ENCODE peak calls at places on chromosomes 12 and 14, in six cellular contexts. I, M, D, G, F and A are unnamed samples.

GRCh38 chr12:77064891-77065360 is 443 bp downstream of the E2F7 start:
- DNase-seq in I (peak), M (peak), D (no peak), G (no peak), F (no peak), A (no peak)

GRCh38 chr12:80059875-80060274 is 39.5 kb upstream of the OTOGL start:
- DNase-seq in I (no peak), M (no peak), D (no peak), G (no peak), F (no peak), A (no peak)

GRCh38 chr12:26251600-26251999 is 56.2 kb downstream of the SSPN start:
- DNase-seq in I (no peak), M (no peak), D (no peak), G (no peak), F (no peak), A (no peak)

GRCh38 chr12:123431951-123432886 is 4.3 kb downstream of the RILPL2 start:
- DNase-seq in I (no peak), M (no peak), D (peak), G (no peak), F (peak), A (no peak)

GRCh38 chr14:90456551-90456950 is 59.7 kb downstream of the CALM1 start:
- DNase-seq in I (no peak), M (no peak), D (no peak), G (no peak), F (no peak), A (no peak)

GRCh38 chr12:67434653-67435375 is 165.7 kb downstream of the CAND1 start:
- DNase-seq in I (peak), M (no peak), D (no peak), G (no peak), F (no peak), A (no peak)

GRCh38 chr12:13189254-13189653 is 7.3 kb upstream of the EMP1 start:
- DNase-seq in I (no peak), M (no peak), D (no peak), G (no peak), F (no peak), A (no peak)

GRCh38 chr14:23296012-23296777 is 6.5 kb downstream of the PPP1R3E start:
- DNase-seq in I (no peak), M (no peak), D (no peak), G (no peak), F (no peak), A (no peak)

GRCh38 chr14:72678360-72678759 is 215.5 kb downstream of the DPF3 start:
- DNase-seq in I (no peak), M (no peak), D (no peak), G (no peak), F (no peak), A (no peak)

GRCh38 chr12:120639771-120640721 is at the start of gene CABP1:
- DNase-seq in I (peak), M (no peak), D (peak), G (no peak), F (peak), A (no peak)

GRCh38 chr12:110279976-110280783 is 867 bp upstream of the ATP2A2 start:
- DNase-seq in I (peak), M (peak), D (peak), G (peak), F (peak), A (peak)

GRCh38 chr14:57526942-57527341 is 33.3 kb upstream of the CCDC198 start:
- DNase-seq in I (no peak), M (no peak), D (no peak), G (no peak), F (no peak), A (no peak)

DNA sequence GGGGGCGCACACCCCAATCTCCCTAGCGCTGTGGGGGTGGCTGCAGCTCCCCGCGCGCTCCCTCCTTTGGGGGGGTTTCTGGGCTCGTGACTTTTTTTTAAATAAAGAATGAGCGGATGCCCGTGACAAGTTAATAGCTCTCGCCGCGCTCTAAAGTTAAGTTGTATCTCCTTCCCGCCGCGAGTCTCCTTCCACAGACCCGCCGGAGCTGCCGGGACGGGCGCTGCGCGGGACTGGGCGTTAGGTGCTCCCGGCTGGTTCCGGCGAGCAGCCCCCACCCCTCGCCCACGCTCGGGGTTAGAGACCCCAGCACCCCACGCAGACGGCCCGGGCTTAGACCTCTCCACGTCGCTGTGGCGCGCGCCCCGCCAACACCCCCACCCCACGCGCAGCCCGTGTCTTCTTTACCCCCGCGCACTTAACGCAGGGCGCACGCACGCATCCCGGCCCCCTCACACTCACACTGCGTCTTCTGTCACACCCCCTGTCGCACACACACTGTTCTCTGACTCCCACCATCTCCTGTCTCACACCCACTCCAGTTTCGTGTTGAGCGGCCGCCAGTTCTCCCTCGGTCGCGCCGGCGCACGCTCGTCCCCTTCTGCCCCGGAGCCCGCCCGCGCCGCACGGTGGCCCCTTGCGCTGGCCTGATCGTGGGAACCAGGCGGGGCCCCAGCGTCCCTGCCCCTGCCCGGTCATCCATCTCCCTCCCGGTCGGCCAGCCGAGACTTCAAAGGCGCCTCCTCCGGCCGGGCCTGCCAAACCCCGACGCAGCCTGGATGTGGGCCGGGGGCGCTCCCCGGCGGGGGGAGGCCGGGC is 82.4 kb upstream of the HMGA2 start:
- DNase-seq in I (peak), M (no peak), D (no peak), G (no peak), F (no peak), A (no peak)
- TF ChIP-seq EP300 in I (no peak), M (no peak), D (no peak), G (no peak), F (no peak), A (no peak)

GRCh38 chr14:73792476-73792875 is 59.2 kb upstream of the PTGR2 start:
- DNase-seq in I (no peak), M (no peak), D (no peak), G (no peak), F (peak), A (peak)

GRCh38 chr14:73787760-73788508 is 63.7 kb upstream of the PTGR2 start:
- DNase-seq in I (no peak), M (peak), D (no peak), G (no peak), F (no peak), A (no peak)

GRCh38 chr14:73788871-73789590 is 62.6 kb upstream of the PTGR2 start:
- DNase-seq in I (no peak), M (peak), D (no peak), G (no peak), F (peak), A (no peak)

GRCh38 chr14:73786942-73787759 is 64.5 kb upstream of the PTGR2 start:
- DNase-seq in I (no peak), M (peak), D (peak), G (no peak), F (peak), A (no peak)

GRCh38 chr14:73789996-73790581 is 61.5 kb upstream of the PTGR2 start:
- DNase-seq in I (no peak), M (peak), D (no peak), G (no peak), F (peak), A (peak)
- TF ChIP-seq EP300 in I (no peak), M (peak), D (peak), G (peak), F (peak), A (peak)

GRCh38 chr12:53675701-53676607 is at the start of gene ATP5MC2:
- DNase-seq in I (peak), M (peak), D (peak), G (peak), F (peak), A (peak)
- TF ChIP-seq EP300 in I (no peak), M (peak), D (no peak), G (no peak), F (no peak), A (peak)

DNA sequence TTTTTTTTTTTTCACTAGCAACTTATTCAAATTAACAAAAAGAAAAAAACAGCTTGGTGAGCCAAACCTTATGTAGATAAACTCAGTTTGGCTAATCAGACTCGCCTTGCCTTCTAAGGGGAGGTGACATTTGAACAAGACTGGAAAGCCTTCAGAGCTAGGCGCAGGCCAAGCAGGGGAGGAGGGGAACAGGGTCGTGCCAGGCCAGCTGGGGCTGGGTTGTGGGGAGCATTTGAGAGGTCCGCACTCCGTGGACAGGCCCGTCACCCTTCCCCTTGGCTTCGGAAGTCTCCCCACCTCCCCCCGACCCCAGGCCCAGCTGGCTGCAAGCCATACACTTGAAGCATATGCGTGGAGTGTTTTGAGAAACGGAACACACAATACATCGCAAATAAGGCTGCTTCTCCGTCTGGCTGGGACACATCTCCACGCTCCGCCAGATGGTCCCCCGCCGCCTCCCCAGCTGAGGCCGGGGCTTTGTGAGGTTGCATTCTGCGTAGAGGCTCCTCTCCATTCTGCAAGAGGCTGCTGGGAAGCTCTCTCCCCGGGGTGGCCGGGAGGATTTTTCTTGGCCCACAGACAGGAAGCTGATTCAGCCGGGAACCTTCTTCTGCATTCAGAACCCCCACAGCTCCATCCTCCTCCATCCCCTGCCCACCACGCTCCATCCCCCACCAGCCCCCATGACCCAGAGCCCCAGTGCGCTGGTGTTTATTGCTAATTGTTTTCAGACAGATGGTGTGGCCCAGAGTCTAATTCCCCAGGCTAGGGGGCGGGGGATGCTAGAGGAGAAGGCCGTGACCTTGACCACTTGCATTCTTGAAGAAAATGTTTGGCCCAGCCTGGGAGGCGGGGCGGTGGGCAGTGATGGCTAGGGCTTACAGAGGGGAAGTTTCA is 88.2 kb upstream of the NCOR2 start:
- DNase-seq in I (peak), M (peak), D (peak), G (no peak), F (no peak), A (peak)
- TF ChIP-seq EP300 in I (no peak), M (no peak), D (no peak), G (no peak), F (no peak), A (no peak)

DNA sequence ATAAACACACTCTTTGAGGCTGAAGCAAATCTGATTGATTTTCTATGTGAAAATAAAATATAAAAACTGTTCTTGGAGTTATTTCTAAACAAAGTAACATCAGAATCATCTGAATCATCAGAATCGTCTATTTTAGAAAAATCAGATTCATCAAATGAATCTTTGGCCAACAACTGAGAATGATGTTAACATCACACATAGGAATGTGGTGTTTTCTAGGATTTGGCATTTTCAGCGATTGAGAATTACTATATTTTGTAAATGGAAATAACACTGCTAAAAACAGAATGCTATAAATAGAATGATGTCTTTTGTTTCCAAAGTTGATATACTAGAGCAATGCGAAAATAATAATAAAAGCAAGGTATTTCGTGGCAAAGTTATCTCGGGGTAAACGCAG is 73.9 kb upstream of the EVL start:
- DNase-seq in I (no peak), M (no peak), D (no peak), G (no peak), F (no peak), A (no peak)
- TF ChIP-seq EP300 in I (no peak), M (no peak), D (no peak), G (no peak), F (no peak), A (no peak)

GRCh38 chr14:74018029-74018703 is 922 bp downstream of the ENTPD5 start:
- DNase-seq in I (peak), M (no peak), D (no peak), G (no peak), F (no peak), A (no peak)

GRCh38 chr14:74019408-74019714 is 212 bp downstream of the BBOF1 start:
- DNase-seq in I (no peak), M (no peak), D (no peak), G (no peak), F (no peak), A (no peak)

GRCh38 chr14:74015965-74016364 is 3.1 kb downstream of the ENTPD5 start:
- DNase-seq in I (no peak), M (no peak), D (no peak), G (no peak), F (no peak), A (no peak)

GRCh38 chr14:74019743-74020142 is 594 bp downstream of the BBOF1 start:
- DNase-seq in I (peak), M (no peak), D (no peak), G (no peak), F (peak), A (no peak)

GRCh38 chr14:74018704-74019407 is at the start of the genes BBOF1 and ENTPD5:
- DNase-seq in I (peak), M (peak), D (peak), G (peak), F (peak), A (peak)
- TF ChIP-seq EP300 in I (no peak), M (no peak), D (no peak), G (no peak), F (no peak), A (peak)

DNA sequence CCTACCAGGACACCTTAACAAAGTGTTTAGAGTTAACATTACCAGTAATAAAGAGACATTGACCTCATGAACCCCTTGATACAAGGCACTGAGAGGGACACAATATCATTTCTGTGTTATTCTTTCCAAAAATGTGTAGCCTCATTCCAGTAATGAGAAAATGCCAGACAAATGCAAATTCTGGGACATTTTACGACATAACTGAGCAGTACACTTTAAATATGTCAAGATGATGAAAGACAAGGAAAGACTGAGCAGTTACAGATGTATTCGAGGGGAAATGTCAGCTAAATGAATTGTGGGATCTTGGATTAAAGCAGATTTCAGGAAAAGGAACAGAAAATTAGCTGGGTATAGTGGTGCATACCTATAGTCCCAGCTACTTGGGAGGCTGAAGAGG is 255.6 kb downstream of the ERC1 start:
- DNase-seq in I (no peak), M (no peak), D (no peak), G (no peak), F (no peak), A (no peak)
- TF ChIP-seq EP300 in I (no peak), M (no peak), D (no peak), G (no peak), F (no peak), A (no peak)

GRCh38 chr12:16437281-16437816 is 89.9 kb downstream of the MGST1 start:
- DNase-seq in I (no peak), M (no peak), D (no peak), G (no peak), F (peak), A (no peak)

GRCh38 chr12:16435875-16436554 is 88.6 kb downstream of the MGST1 start:
- DNase-seq in I (no peak), M (no peak), D (no peak), G (no peak), F (no peak), A (no peak)

DNA sequence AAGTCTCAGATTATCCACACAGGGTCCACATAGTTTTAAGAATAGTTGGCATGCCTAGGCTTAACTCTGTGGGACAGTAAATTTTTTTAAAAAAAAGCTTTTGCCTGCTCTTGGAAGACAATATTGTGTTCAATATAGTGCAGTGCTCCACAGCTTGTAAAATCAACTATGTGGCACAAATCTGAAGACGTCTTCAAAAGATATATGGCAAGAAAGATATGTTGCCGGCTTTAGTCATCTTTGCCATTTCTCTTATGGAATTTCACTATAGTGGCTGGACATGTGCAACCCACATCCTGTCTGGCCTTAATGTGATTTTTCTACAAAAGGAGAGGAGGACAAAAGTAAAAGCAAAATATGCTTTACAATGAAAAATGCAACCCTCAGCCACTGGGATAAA is 90.5 kb downstream of the MGST1 start:
- DNase-seq in I (no peak), M (no peak), D (no peak), G (no peak), F (no peak), A (no peak)
- TF ChIP-seq EP300 in I (no peak), M (no peak), D (no peak), G (no peak), F (no peak), A (no peak)